ENCODE peak calls at places on chromosomes 12 and 14, in six cellular contexts. One of them, this sample, is unnamed.

GRCh38 chr12:132354211-132354981 is 25.0 kb upstream of the GALNT9 start:
- DNase-seq in astrocyte of the spinal cord: no peak
- DNase-seq in mammary epithelial cell: no peak
- DNase-seq in heart right ventricle: no peak
- DNase-seq in A549: no peak
- DNase-seq in left lung: no peak
- DNase-seq in this sample: no peak

GRCh38 chr12:49198431-49199155 is 9.7 kb upstream of the TUBA1A start:
- DNase-seq in astrocyte of the spinal cord: peak
- DNase-seq in mammary epithelial cell: peak
- DNase-seq in heart right ventricle: peak
- DNase-seq in A549: no peak
- DNase-seq in left lung: peak
- DNase-seq in this sample: no peak

GRCh38 chr12:42756841-42757661 is 167.5 kb upstream of the PRICKLE1 start:
- DNase-seq in astrocyte of the spinal cord: peak
- DNase-seq in mammary epithelial cell: peak
- DNase-seq in heart right ventricle: no peak
- DNase-seq in A549: peak
- DNase-seq in left lung: no peak
- DNase-seq in this sample: peak

GRCh38 chr12:52916225-52916624 is 11.3 kb upstream of the KRT8 start:
- DNase-seq in astrocyte of the spinal cord: no peak
- DNase-seq in mammary epithelial cell: no peak
- DNase-seq in heart right ventricle: no peak
- DNase-seq in A549: no peak
- DNase-seq in left lung: no peak
- DNase-seq in this sample: no peak

GRCh38 chr14:58789106-58789505 is 151.3 kb downstream of the DACT1 start:
- DNase-seq in astrocyte of the spinal cord: no peak
- DNase-seq in mammary epithelial cell: no peak
- DNase-seq in heart right ventricle: no peak
- DNase-seq in A549: no peak
- DNase-seq in left lung: no peak
- DNase-seq in this sample: no peak

GRCh38 chr12:118830251-118830650 is 151.1 kb upstream of the SRRM4 start:
- DNase-seq in astrocyte of the spinal cord: no peak
- DNase-seq in mammary epithelial cell: no peak
- DNase-seq in heart right ventricle: no peak
- DNase-seq in A549: no peak
- DNase-seq in left lung: no peak
- DNase-seq in this sample: no peak

GRCh38 chr14:77843155-77843554 is 43.2 kb downstream of the ADCK1 start:
- DNase-seq in astrocyte of the spinal cord: no peak
- DNase-seq in mammary epithelial cell: no peak
- DNase-seq in heart right ventricle: no peak
- DNase-seq in A549: no peak
- DNase-seq in left lung: no peak
- DNase-seq in this sample: no peak

GRCh38 chr12:74801625-74802024 is 264.0 kb downstream of the ATXN7L3B start:
- DNase-seq in astrocyte of the spinal cord: no peak
- DNase-seq in mammary epithelial cell: no peak
- DNase-seq in heart right ventricle: no peak
- DNase-seq in A549: no peak
- DNase-seq in left lung: no peak
- DNase-seq in this sample: no peak

GRCh38 chr12:70400124-70400523 is 34.0 kb downstream of the KCNMB4 start:
- DNase-seq in astrocyte of the spinal cord: no peak
- DNase-seq in mammary epithelial cell: no peak
- DNase-seq in heart right ventricle: no peak
- DNase-seq in A549: no peak
- DNase-seq in left lung: no peak
- DNase-seq in this sample: no peak

GRCh38 chr14:50830044-50830931 is 674 bp downstream of the NIN start:
- DNase-seq in astrocyte of the spinal cord: peak
- DNase-seq in mammary epithelial cell: peak
- DNase-seq in heart right ventricle: peak
- DNase-seq in A549: peak
- DNase-seq in left lung: peak
- DNase-seq in this sample: no peak

GRCh38 chr12:120047072-120047471 is 58.0 kb downstream of the BICDL1 start:
- DNase-seq in astrocyte of the spinal cord: no peak
- DNase-seq in mammary epithelial cell: no peak
- DNase-seq in heart right ventricle: no peak
- DNase-seq in A549: no peak
- DNase-seq in left lung: no peak
- DNase-seq in this sample: no peak

GRCh38 chr12:49912846-49913245 is 9.1 kb upstream of the FAIM2 start:
- DNase-seq in astrocyte of the spinal cord: no peak
- DNase-seq in mammary epithelial cell: no peak
- DNase-seq in heart right ventricle: no peak
- DNase-seq in A549: no peak
- DNase-seq in left lung: no peak
- DNase-seq in this sample: no peak

GRCh38 chr12:126084480-126084879 is 1019.2 kb downstream of the AACS start:
- DNase-seq in astrocyte of the spinal cord: peak
- DNase-seq in mammary epithelial cell: no peak
- DNase-seq in heart right ventricle: no peak
- DNase-seq in A549: no peak
- DNase-seq in left lung: no peak
- DNase-seq in this sample: no peak

GRCh38 chr12:110560048-110560447 is 23.1 kb downstream of the PPTC7 start:
- DNase-seq in astrocyte of the spinal cord: no peak
- DNase-seq in mammary epithelial cell: no peak
- DNase-seq in heart right ventricle: no peak
- DNase-seq in A549: no peak
- DNase-seq in left lung: no peak
- DNase-seq in this sample: no peak

DNA sequence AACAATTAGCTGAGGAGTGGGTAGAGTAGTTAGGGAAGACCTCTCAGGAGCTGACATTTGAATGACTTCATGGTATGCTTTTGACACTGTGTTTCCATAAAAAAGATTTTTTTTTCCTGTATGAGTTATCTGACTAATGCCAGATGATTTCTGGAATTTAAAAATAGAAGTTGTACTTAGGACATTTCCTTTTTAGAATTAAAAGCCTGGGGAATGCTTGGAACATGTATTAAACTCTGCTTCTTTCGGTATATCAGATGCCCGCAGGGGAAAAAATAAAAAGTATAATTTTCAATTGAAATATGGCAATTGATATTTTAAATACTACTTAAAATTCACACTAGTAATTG is 41.1 kb downstream of the BRMS1L start:
- DNase-seq in astrocyte of the spinal cord: no peak
- DNase-seq in mammary epithelial cell: no peak
- DNase-seq in heart right ventricle: no peak
- DNase-seq in A549: no peak
- DNase-seq in left lung: no peak
- DNase-seq in this sample: no peak
- H3K4me3 ChIP-seq in astrocyte of the spinal cord: no peak
- H3K4me3 ChIP-seq in mammary epithelial cell: no peak
- H3K4me3 ChIP-seq in heart right ventricle: no peak
- H3K4me3 ChIP-seq in A549: no peak
- H3K4me3 ChIP-seq in left lung: no peak
- H3K4me3 ChIP-seq in this sample: no peak

GRCh38 chr12:66676241-66676640 is 2.6 kb downstream of the GRIP1 start:
- DNase-seq in astrocyte of the spinal cord: no peak
- DNase-seq in mammary epithelial cell: no peak
- DNase-seq in heart right ventricle: no peak
- DNase-seq in A549: no peak
- DNase-seq in left lung: no peak
- DNase-seq in this sample: no peak

GRCh38 chr12:66678640-66679268 is at the start of gene GRIP1:
- DNase-seq in astrocyte of the spinal cord: peak
- DNase-seq in mammary epithelial cell: no peak
- DNase-seq in heart right ventricle: no peak
- DNase-seq in A549: no peak
- DNase-seq in left lung: no peak
- DNase-seq in this sample: no peak

GRCh38 chr12:66683822-66684221 is 4.9 kb upstream of the GRIP1 start:
- DNase-seq in astrocyte of the spinal cord: no peak
- DNase-seq in mammary epithelial cell: no peak
- DNase-seq in heart right ventricle: no peak
- DNase-seq in A549: no peak
- DNase-seq in left lung: no peak
- DNase-seq in this sample: no peak

GRCh38 chr12:66683073-66683472 is 4.2 kb upstream of the GRIP1 start:
- DNase-seq in astrocyte of the spinal cord: no peak
- DNase-seq in mammary epithelial cell: no peak
- DNase-seq in heart right ventricle: no peak
- DNase-seq in A549: no peak
- DNase-seq in left lung: no peak
- DNase-seq in this sample: no peak

DNA sequence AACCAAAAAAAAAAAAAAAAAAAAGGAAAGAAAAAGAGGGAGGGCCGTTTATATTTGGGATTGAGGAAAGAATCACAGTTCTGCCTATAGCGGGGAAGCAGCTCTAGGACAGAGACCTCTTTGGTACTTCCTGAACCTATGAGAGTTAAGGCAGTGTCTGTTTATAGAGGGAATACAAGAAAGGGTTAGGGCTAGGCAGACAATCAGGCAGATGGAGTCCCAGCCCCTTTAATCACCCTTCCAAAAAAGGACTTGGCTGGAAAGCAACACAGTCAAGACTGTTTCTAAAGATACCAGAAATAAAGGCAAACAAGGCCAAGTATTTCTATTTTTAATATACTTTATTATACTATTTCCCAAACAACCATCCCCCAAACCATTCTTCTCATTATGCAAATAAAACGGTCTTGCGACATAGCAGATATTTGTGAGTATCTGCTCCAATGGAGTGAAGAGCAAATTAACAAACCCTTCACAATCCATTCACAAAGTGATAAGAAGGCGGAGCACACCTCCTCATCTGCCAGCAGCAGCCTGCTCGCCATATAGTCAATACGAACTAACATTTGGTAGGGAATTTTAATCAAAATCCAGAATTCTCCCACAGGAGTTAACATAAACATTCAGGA is 679 bp upstream of the GRIP1 start:
- DNase-seq in astrocyte of the spinal cord: no peak
- DNase-seq in mammary epithelial cell: no peak
- DNase-seq in heart right ventricle: no peak
- DNase-seq in A549: no peak
- DNase-seq in left lung: no peak
- DNase-seq in this sample: no peak
- H3K4me3 ChIP-seq in astrocyte of the spinal cord: no peak
- H3K4me3 ChIP-seq in mammary epithelial cell: no peak
- H3K4me3 ChIP-seq in heart right ventricle: peak
- H3K4me3 ChIP-seq in A549: no peak
- H3K4me3 ChIP-seq in left lung: no peak
- H3K4me3 ChIP-seq in this sample: no peak

GRCh38 chr12:65300679-65301349 is 22.3 kb downstream of the MSRB3 start:
- DNase-seq in astrocyte of the spinal cord: no peak
- DNase-seq in mammary epithelial cell: peak
- DNase-seq in heart right ventricle: no peak
- DNase-seq in A549: peak
- DNase-seq in left lung: no peak
- DNase-seq in this sample: no peak
- H3K4me3 ChIP-seq in astrocyte of the spinal cord: no peak
- H3K4me3 ChIP-seq in mammary epithelial cell: no peak
- H3K4me3 ChIP-seq in heart right ventricle: no peak
- H3K4me3 ChIP-seq in A549: no peak
- H3K4me3 ChIP-seq in left lung: no peak
- H3K4me3 ChIP-seq in this sample: no peak

GRCh38 chr14:64715146-64715627 is 11.0 kb downstream of the PLEKHG3 start:
- DNase-seq in astrocyte of the spinal cord: no peak
- DNase-seq in mammary epithelial cell: no peak
- DNase-seq in heart right ventricle: no peak
- DNase-seq in A549: no peak
- DNase-seq in left lung: no peak
- DNase-seq in this sample: no peak

GRCh38 chr14:64714432-64715025 is 10.3 kb downstream of the PLEKHG3 start:
- DNase-seq in astrocyte of the spinal cord: no peak
- DNase-seq in mammary epithelial cell: no peak
- DNase-seq in heart right ventricle: no peak
- DNase-seq in A549: no peak
- DNase-seq in left lung: no peak
- DNase-seq in this sample: no peak

GRCh38 chr14:64717870-64718269 is 13.6 kb downstream of the PLEKHG3 start:
- DNase-seq in astrocyte of the spinal cord: no peak
- DNase-seq in mammary epithelial cell: peak
- DNase-seq in heart right ventricle: no peak
- DNase-seq in A549: no peak
- DNase-seq in left lung: peak
- DNase-seq in this sample: no peak

GRCh38 chr14:64713677-64714076 is 9.5 kb downstream of the PLEKHG3 start:
- DNase-seq in astrocyte of the spinal cord: no peak
- DNase-seq in mammary epithelial cell: no peak
- DNase-seq in heart right ventricle: no peak
- DNase-seq in A549: no peak
- DNase-seq in left lung: no peak
- DNase-seq in this sample: no peak

GRCh38 chr14:64715628-64716412 is 11.6 kb downstream of the PLEKHG3 start:
- DNase-seq in astrocyte of the spinal cord: peak
- DNase-seq in mammary epithelial cell: peak
- DNase-seq in heart right ventricle: peak
- DNase-seq in A549: no peak
- DNase-seq in left lung: peak
- DNase-seq in this sample: no peak
- H3K4me3 ChIP-seq in astrocyte of the spinal cord: peak
- H3K4me3 ChIP-seq in mammary epithelial cell: peak
- H3K4me3 ChIP-seq in heart right ventricle: peak
- H3K4me3 ChIP-seq in A549: no peak
- H3K4me3 ChIP-seq in left lung: peak
- H3K4me3 ChIP-seq in this sample: no peak